ENCODE peak calls at places on chromosomes 4 and X, in five cellular contexts. T, D, B, L and K are unnamed samples.

GRCh38 chrX:129825746-129826505 is 17.8 kb downstream of the ZDHHC9 start:
- DNase-seq in L (peak), B (no peak), T (no peak), D (no peak), K (no peak)

GRCh38 chr4:68271851-68272756 is 26.6 kb upstream of the TMPRSS11B start:
- DNase-seq in L (no peak), T (peak), B (no peak), D (no peak), K (peak)

GRCh38 chr4:121564840-121565375 is 131.9 kb downstream of the ANXA5 start:
- DNase-seq in T (peak), D (no peak), L (no peak), B (no peak), K (peak)

GRCh38 chr4:76622717-76623116 is 187.7 kb downstream of the SHROOM3 start:
- DNase-seq in D (no peak), L (no peak), B (no peak), T (no peak), K (no peak)

GRCh38 chr4:97605927-97606326 is 537.3 kb downstream of the STPG2 start:
- DNase-seq in B (no peak), T (no peak), L (no peak), D (no peak), K (no peak)

GRCh38 chrX:135707880-135708279 is 5.6 kb upstream of the CT45A1 start:
- DNase-seq in D (no peak), T (no peak), L (no peak), B (no peak), K (peak)

GRCh38 chrX:109952985-109953905 is 49.7 kb upstream of the TMEM164 start:
- DNase-seq in T (no peak), B (no peak), D (peak), L (no peak), K (no peak)

GRCh38 chr4:8191136-8191747 is 7.8 kb upstream of the SH3TC1 start:
- DNase-seq in L (no peak), T (peak), B (peak), D (peak), K (peak)

GRCh38 chrX:7272301-7272700 is 124.3 kb upstream of the PUDP start:
- DNase-seq in B (no peak), L (no peak), T (no peak), D (no peak), K (peak)

GRCh38 chrX:150487369-150488094 is 80.9 kb upstream of the MTM1 start:
- DNase-seq in D (no peak), B (no peak), L (no peak), T (no peak), K (no peak)

GRCh38 chr4:92304636-92305035 is 870 bp downstream of the GRID2 start:
- DNase-seq in D (no peak), T (peak), L (no peak), B (no peak), K (no peak)

GRCh38 chrX:139052461-139052860 is 340.9 kb upstream of the FGF13 start:
- DNase-seq in L (no peak), T (no peak), D (no peak), B (no peak), K (peak)

GRCh38 chrX:74922922-74923321 is 2.3 kb downstream of the NEXMIF start:
- DNase-seq in T (no peak), B (no peak), D (no peak), L (no peak), K (no peak)

GRCh38 chrX:146615807-146616206 is 193.8 kb upstream of the CXorf51B start:
- DNase-seq in T (no peak), B (no peak), L (no peak), D (no peak), K (no peak)

GRCh38 chr4:151781026-151781425 is 20.2 kb upstream of the GATB start:
- DNase-seq in T (no peak), B (no peak), L (no peak), D (peak), K (no peak)

GRCh38 chrX:53186363-53186762 is 38.6 kb downstream of the KDM5C start:
- DNase-seq in D (no peak), B (no peak), L (no peak), T (no peak), K (no peak)

GRCh38 chr4:95676190-95676589 is 127.4 kb upstream of the UNC5C start:
- DNase-seq in T (no peak), D (no peak), L (no peak), B (no peak), K (no peak)

GRCh38 chr4:55768291-55768690 is 51.3 kb upstream of the EXOC1L start:
- DNase-seq in L (no peak), B (no peak), D (no peak), T (peak), K (peak)

GRCh38 chr4:1413687-1414479 is 7.6 kb upstream of the NKX1-1 start:
- DNase-seq in T (no peak), B (peak), D (no peak), L (no peak), K (no peak)

GRCh38 chr4:18105023-18106011 is 83.8 kb upstream of the LCORL start:
- DNase-seq in B (no peak), T (peak), D (no peak), L (no peak), K (no peak)

GRCh38 chrX:139382529-139382928 is 148.0 kb upstream of the F9 start:
- DNase-seq in T (no peak), L (no peak), D (no peak), B (no peak), K (no peak)

GRCh38 chr4:72505314-72505744 is 63.7 kb downstream of the ADAMTS3 start:
- DNase-seq in T (peak), L (no peak), B (no peak), D (peak), K (peak)

GRCh38 chr4:7738458-7739076 is 201.1 kb downstream of the AFAP1 start:
- DNase-seq in T (no peak), D (no peak), L (no peak), B (no peak), K (no peak)

GRCh38 chr4:87856816-87857215 is 24.0 kb downstream of the MEPE start:
- DNase-seq in D (no peak), T (no peak), B (no peak), L (no peak), K (no peak)

DNA sequence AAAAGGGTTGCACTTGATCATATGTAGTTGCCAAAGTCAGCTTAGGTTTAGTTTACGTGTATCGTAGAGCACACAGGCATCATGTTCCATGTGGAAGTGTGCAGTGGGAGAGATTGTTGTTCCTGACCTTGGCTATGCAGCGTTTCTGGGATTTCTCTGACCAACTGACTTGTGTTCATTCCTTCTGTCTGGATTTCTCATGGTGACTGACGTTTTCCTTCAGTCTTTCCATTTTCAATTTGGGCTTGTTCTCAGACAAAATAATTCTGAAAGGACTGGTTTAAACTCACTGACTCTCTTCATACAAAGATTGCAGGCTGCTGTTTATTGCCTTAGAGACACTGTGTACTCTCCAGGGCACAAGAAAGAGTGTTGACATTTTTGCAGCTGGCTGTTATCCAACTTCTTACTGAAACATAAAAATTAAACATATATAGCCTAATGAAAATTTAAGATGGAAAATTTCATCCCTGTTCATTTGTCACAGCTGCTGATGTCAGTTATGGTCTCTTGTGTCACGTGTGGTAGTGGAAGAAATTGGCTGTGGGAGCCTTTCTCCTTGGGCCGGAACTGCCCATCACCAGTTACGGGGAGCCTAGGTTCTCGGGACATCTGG is 95.4 kb downstream of the TNIP2 start:
- DNase-seq in B (no peak), D (no peak), L (no peak), T (peak), K (peak)
- H3K4me3 ChIP-seq in B (no peak), D (no peak), L (no peak), T (no peak), K (no peak)

DNA sequence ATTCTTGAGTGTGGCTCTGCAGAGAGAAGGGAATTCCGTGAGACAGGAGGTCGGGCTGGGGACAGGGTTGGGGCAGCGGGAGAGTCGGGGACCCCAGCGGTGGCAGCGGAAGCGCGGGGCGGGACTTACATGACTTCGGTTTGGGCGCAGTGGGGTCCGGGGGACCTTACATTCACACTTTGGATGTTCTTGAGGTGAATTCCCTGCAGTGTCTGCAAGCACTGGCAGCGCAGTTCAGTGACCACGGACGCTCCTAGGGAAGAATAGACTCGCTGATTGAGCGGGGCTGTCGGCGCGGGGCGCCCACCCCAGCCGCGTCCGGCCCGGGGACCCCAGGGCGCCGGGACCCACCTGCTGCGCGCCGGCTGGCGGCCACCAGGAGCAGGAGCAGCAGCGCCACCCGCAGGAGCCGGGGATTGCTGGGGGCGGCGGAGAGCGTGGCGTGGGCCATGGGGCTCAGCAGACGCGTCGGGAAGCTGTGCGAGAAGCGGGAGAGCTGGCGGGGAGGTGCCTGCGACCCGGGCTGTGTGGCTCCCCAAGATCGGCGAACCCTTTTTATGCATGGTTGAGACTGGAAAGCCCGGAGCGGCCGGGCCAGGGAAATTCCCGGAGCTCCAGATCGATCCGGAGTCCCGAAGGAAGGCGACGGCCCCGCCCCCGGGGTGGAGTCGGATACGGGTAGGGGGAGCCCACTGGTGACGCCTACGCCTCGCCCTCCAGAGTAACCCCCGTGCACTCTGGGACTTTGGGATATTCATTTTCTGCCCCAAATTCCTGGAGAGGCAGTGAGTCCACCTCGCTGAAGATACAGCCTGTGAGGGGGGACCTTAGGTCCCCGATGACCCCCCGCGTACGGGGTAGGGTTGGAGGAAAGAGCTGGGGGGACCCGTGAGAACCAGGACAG is at the start of gene CXCL3:
- DNase-seq in B (peak), L (peak), T (peak), D (peak), K (peak)
- TF ChIP-seq CTCF in B (peak), L (peak), T (no peak), D (peak), K (peak)

GRCh38 chr4:113607998-113608397 is 153.5 kb downstream of the CAMK2D start:
- DNase-seq in T (no peak), D (no peak), B (no peak), L (no peak), K (no peak)

GRCh38 chr4:113610542-113610941 is 151.0 kb downstream of the CAMK2D start:
- DNase-seq in T (no peak), L (no peak), B (no peak), D (peak), K (no peak)

GRCh38 chr4:113604955-113605354 is 156.6 kb downstream of the CAMK2D start:
- DNase-seq in T (no peak), L (no peak), B (no peak), D (no peak), K (peak)

GRCh38 chr4:113603926-113604325 is 157.6 kb downstream of the CAMK2D start:
- DNase-seq in L (no peak), B (no peak), D (no peak), T (no peak), K (peak)

DNA sequence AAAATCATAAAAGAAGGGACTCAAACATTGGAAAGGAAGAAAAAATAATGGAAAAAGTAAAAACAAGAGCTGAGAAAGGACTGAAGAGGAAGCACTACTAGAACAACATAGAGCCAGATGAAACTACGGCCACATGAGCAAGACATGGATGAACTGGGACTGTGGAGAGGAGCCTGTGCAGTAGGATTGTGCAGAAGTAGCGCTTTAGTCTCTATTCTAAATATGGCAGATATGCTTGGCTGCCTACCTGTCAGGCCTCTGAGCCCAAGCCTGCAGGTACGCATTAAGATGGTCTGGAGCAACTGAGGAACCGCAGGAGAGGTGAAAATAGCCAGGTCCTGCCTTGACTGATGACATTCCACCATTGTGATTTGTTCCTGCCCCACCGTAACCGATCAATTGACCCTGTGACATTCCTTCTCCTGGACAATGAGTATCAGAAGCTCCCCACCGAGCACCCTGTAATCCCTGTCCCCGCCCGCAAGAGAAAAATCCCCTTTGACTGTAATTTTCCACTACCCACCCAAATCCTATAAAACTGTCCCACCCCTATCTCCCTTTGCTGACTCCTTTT is 154.3 kb downstream of the CAMK2D start:
- DNase-seq in T (no peak), D (no peak), L (no peak), B (no peak), K (no peak)
- H3K4me3 ChIP-seq in T (no peak), D (no peak), L (no peak), B (no peak), K (no peak)

GRCh38 chr4:159197260-159197884 is 94.5 kb downstream of the RAPGEF2 start:
- DNase-seq in B (no peak), L (no peak), D (no peak), T (no peak), K (no peak)
- TF ChIP-seq CTCF in B (no peak), L (no peak), D (no peak), T (no peak), K (no peak)

DNA sequence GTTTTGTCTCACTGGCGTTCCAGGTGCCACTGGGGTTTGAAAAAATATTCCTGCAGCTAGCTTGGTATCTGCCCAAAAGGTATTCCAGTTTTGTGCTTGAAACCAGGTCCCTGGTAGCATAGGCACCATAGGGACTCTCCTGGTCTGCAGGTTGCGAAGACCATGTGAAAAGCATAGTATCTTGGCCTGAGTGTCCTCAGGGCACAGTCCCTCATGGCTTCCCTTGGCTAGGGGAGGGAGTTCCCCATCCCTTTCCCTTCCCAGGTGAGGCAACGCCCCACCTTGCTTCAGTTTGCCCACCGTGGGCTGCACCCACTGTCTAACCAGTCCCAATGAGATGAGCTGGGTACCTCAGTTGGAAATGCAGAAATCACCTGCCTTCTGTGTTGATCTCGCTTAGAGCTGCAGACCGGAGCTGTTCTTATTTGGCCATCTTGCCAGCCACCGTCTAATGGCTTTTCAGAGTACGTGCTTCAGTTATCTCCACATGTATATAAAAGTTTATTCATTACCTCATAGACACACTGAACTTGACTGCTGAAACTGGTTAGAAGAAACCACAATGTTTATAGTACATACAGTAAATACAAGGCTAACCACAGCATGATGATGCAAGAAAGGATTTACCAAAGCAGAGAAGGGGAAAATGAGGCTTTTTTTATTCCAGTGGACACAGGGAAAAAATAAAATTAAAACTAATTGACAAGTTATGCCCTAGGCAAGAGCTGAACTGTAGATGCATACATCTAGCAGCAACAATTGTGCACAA is 10.6 kb downstream of the PBDC1 start:
- DNase-seq in T (peak), B (no peak), L (no peak), D (no peak), K (peak)
- H3K4me3 ChIP-seq in T (peak), B (no peak), L (no peak), D (no peak), K (peak)

GRCh38 chrX:44945736-44946135 is 72.7 kb downstream of the KDM6A start:
- DNase-seq in L (no peak), B (no peak), T (no peak), D (no peak), K (no peak)
- TF ChIP-seq CTCF in L (peak), B (no peak), T (no peak), D (peak), K (peak)

DNA sequence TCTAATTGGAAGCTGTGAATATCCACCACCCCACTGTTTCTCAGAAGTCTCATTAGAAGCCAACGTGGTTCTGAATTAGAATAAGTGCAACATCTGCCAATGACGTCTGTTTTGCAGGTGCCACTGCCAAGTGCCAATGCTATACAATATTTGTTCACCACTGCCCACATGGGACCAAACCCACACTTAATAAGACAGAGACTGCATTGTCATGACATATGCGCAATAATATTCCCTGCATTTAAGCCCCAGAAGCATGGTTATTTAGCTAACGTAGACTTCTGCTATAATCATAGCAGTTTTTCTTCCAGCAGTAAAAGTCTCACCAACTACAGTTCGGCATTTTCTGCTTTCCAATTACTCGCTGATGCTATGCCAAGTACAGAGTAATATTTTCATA is 262.5 kb upstream of the PCDH18 start:
- DNase-seq in D (no peak), T (peak), B (no peak), L (no peak), K (no peak)
- H3K4me3 ChIP-seq in D (no peak), T (no peak), B (peak), L (no peak), K (no peak)

GRCh38 chrX:121581885-121582284 is 534.5 kb downstream of the GLUD2 start:
- DNase-seq in L (no peak), B (no peak), D (no peak), T (no peak), K (no peak)

GRCh38 chrX:121579016-121579760 is 531.8 kb downstream of the GLUD2 start:
- DNase-seq in L (no peak), T (no peak), B (no peak), D (peak), K (peak)
- TF ChIP-seq CTCF in L (peak), T (no peak), B (peak), D (peak), K (peak)